ENCODE peak calls at places on chromosomes 16 and 17, in six cellular contexts. V is mucosa of gallbladder, H is HFFc6, E is neural crest cell, M is nephron progenitor cell, J is GDM1. S is an unnamed sample.

GRCh38 chr17:39016193-39017153 is 49.3 kb upstream of the FBXO47 start:
- DNase-seq in V (no peak), H (no peak), E (no peak), M (no peak), J (no peak), S (no peak)

GRCh38 chr17:71974051-71974450 is 146.8 kb upstream of the SOX9 start:
- DNase-seq in V (no peak), H (no peak), E (no peak), M (no peak), J (no peak), S (no peak)

GRCh38 chr16:75266738-75267630 is 15.6 kb upstream of the BCAR1 start:
- DNase-seq in V (no peak), H (no peak), E (no peak), M (no peak), J (no peak), S (no peak)

GRCh38 chr16:67946966-67947558 is 3.1 kb upstream of the LCAT start:
- DNase-seq in V (no peak), H (no peak), E (no peak), M (no peak), J (no peak), S (no peak)

GRCh38 chr16:58507195-58507962 is 7.4 kb downstream of the NDRG4 start:
- DNase-seq in V (no peak), H (no peak), E (no peak), M (no peak), J (no peak), S (no peak)

GRCh38 chr16:22628994-22629393 is 118.3 kb downstream of the NPIPB5 start:
- DNase-seq in V (no peak), H (no peak), E (no peak), M (no peak), J (no peak), S (no peak)

GRCh38 chr17:61402978-61403845 is 3.6 kb downstream of the TBX2 start:
- DNase-seq in V (no peak), H (peak), E (no peak), M (no peak), J (peak), S (peak)

GRCh38 chr16:87207509-87207908 is 109.7 kb downstream of the C16orf95 start:
- DNase-seq in V (no peak), H (peak), E (no peak), M (no peak), J (no peak), S (no peak)

GRCh38 chr17:50316016-50316587 is 29.8 kb upstream of the XYLT2 start:
- DNase-seq in V (no peak), H (no peak), E (no peak), M (no peak), J (no peak), S (no peak)

GRCh38 chr17:63988741-63989621 is 9.2 kb upstream of the PRR29 start:
- DNase-seq in V (peak), H (no peak), E (no peak), M (peak), J (no peak), S (peak)

GRCh38 chr16:16120382-16121184 is 102.7 kb downstream of the ABCC6 start:
- DNase-seq in V (peak), H (no peak), E (no peak), M (no peak), J (peak), S (no peak)

GRCh38 chr17:16287563-16288027 is 65.7 kb downstream of the CENPV start:
- DNase-seq in V (no peak), H (peak), E (no peak), M (no peak), J (peak), S (no peak)

GRCh38 chr16:70789231-70789926 is 11.6 kb downstream of the VAC14 start:
- DNase-seq in V (peak), H (peak), E (no peak), M (peak), J (no peak), S (peak)

GRCh38 chr17:72972263-72972951 is 120.1 kb downstream of the SLC39A11 start:
- DNase-seq in V (no peak), H (no peak), E (no peak), M (no peak), J (no peak), S (no peak)

GRCh38 chr17:63843387-63844292 is 1.2 kb upstream of the SMARCD2 start:
- DNase-seq in V (peak), H (no peak), E (no peak), M (no peak), J (peak), S (no peak)